ENCODE peak calls at places on chromosomes 11 and 22, in seven cellular contexts. I is spleen, Z is body of pancreas, P is IMR-90, D is Panc1, V is B cell, O is omental fat pad. K is an unnamed sample.
A peak's percentile ranks its signal among the peaks of the same experiment; 100 is the strongest.

GRCh38 chr22:30485362-30485988 is 13.7 kb upstream of the SEC14L3 start:
- DNase-seq in P (peak; percentile 33), O (peak; percentile 40), D (peak; percentile 25), V (peak; percentile 71), I (peak; percentile 86), Z (peak; percentile 69), K (peak; percentile 84)

GRCh38 chr22:35657571-35658312 is 9.5 kb downstream of the APOL6 start:
- DNase-seq in Z (no peak), V (no peak), O (no peak), I (no peak), P (no peak), D (no peak), K (no peak)

GRCh38 chr11:80925291-80925690 is 1484.5 kb upstream of the TENM4 start:
- DNase-seq in O (no peak), V (no peak), P (no peak), D (no peak), Z (no peak), I (no peak), K (no peak)

GRCh38 chr22:49554741-49555140 is 272.9 kb downstream of the BRD1 start:
- DNase-seq in I (peak; percentile 42), D (no peak), V (no peak), P (no peak), Z (no peak), O (no peak), K (no peak)

GRCh38 chr11:64110465-64111375 is 55.2 kb downstream of the MACROD1 start:
- DNase-seq in O (no peak), P (no peak), D (no peak), I (no peak), Z (no peak), V (no peak), K (no peak)

GRCh38 chr11:83127309-83127636 is 29.7 kb upstream of the PCF11 start:
- DNase-seq in P (no peak), D (no peak), V (no peak), O (no peak), I (no peak), Z (no peak), K (no peak)

GRCh38 chr11:6357222-6357621 is 33.1 kb upstream of the SMPD1 start:
- DNase-seq in D (no peak), O (peak; percentile 57), I (no peak), Z (no peak), V (no peak), P (peak; percentile 95), K (no peak)

GRCh38 chr11:7457211-7457610 is 28.1 kb upstream of the OLFML1 start:
- DNase-seq in D (no peak), Z (no peak), I (no peak), P (no peak), O (no peak), V (no peak), K (no peak)

GRCh38 chr11:62610814-62611704 is 1.5 kb downstream of the EML3 start:
- DNase-seq in I (peak; percentile 81), V (no peak), Z (no peak), D (no peak), P (no peak), O (no peak), K (no peak)

GRCh38 chr22:31081963-31082605 is 966 bp downstream of the SMTN start:
- DNase-seq in I (no peak), V (no peak), P (peak; percentile 62), Z (no peak), D (no peak), O (no peak), K (no peak)

GRCh38 chr11:93850585-93851018 is at the start of gene VSTM5:
- DNase-seq in V (no peak), I (no peak), D (no peak), P (no peak), Z (no peak), O (no peak), K (no peak)

GRCh38 chr22:30636226-30637077 is 871 bp downstream of the SLC35E4 start:
- DNase-seq in I (peak; percentile 84), D (no peak), Z (peak; percentile 45), V (no peak), P (no peak), O (no peak), K (no peak)

GRCh38 chr22:24115247-24116207 is 65.8 kb upstream of the SUSD2 start:
- DNase-seq in Z (no peak), I (no peak), O (no peak), D (no peak), V (no peak), P (no peak), K (no peak)

GRCh38 chr11:71342116-71342515 is 89.7 kb upstream of the SHANK2 start:
- DNase-seq in O (no peak), I (peak; percentile 31), V (no peak), D (no peak), P (peak; percentile 77), Z (no peak), K (no peak)

GRCh38 chr22:43867839-43868652 is 5.7 kb upstream of the SULT4A1 start:
- DNase-seq in Z (peak; percentile 56), O (no peak), V (no peak), D (no peak), I (peak; percentile 75), P (peak; percentile 73), K (peak; percentile 26)

GRCh38 chr11:124807660-124808270 is 7.6 kb upstream of the MSANTD2 start:
- DNase-seq in O (no peak), V (no peak), Z (no peak), D (no peak), P (no peak), I (no peak), K (no peak)

GRCh38 chr11:62652156-62653006 is 721 bp downstream of the INTS5 start:
- DNase-seq in P (no peak), I (peak; percentile 25), V (no peak), Z (no peak), O (no peak), D (no peak), K (no peak)

GRCh38 chr22:38864361-38865191 is 7.4 kb downstream of the CBX6 start:
- DNase-seq in V (no peak), I (peak; percentile 81), P (no peak), Z (peak; percentile 54), O (peak; percentile 21), D (no peak), K (no peak)

GRCh38 chr11:130806746-130807145 is 109.5 kb downstream of the SNX19 start:
- DNase-seq in Z (no peak), V (no peak), O (no peak), I (no peak), P (no peak), D (no peak), K (no peak)

GRCh38 chr11:57700425-57700824 is 11.6 kb downstream of the MED19 start:
- DNase-seq in P (no peak), V (no peak), I (no peak), Z (no peak), O (no peak), D (no peak), K (no peak)
- TF ChIP-seq CTCF in P (no peak), V (no peak), I (no peak), Z (no peak), O (no peak), D (no peak), K (no peak)

DNA sequence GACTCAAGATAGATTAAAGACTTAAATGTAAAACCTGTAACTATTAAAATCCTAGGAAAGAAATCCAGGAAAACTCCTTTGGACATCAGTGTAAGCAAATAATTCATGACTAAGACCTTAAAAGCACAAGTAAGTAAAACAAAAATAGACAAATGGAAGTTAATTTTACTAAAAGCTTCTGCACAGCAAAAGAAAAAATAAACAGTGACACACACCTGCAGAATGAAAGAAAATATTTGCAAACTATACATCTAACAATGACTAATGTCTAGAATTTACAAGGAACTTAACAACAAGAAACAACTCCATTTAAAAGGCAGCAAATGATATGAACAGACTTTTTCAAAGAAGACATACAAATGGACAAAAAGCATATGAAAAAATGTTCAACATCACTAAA is 359.1 kb downstream of the LUZP2 start:
- DNase-seq in P (peak; percentile 17), I (no peak), D (no peak), Z (no peak), O (no peak), V (no peak), K (no peak)
- TF ChIP-seq CTCF in P (no peak), I (no peak), D (no peak), Z (no peak), O (no peak), V (no peak), K (no peak)

GRCh38 chr11:79705648-79706047 is 264.8 kb upstream of the TENM4 start:
- DNase-seq in D (no peak), I (no peak), P (no peak), Z (no peak), V (no peak), O (no peak), K (no peak)

DNA sequence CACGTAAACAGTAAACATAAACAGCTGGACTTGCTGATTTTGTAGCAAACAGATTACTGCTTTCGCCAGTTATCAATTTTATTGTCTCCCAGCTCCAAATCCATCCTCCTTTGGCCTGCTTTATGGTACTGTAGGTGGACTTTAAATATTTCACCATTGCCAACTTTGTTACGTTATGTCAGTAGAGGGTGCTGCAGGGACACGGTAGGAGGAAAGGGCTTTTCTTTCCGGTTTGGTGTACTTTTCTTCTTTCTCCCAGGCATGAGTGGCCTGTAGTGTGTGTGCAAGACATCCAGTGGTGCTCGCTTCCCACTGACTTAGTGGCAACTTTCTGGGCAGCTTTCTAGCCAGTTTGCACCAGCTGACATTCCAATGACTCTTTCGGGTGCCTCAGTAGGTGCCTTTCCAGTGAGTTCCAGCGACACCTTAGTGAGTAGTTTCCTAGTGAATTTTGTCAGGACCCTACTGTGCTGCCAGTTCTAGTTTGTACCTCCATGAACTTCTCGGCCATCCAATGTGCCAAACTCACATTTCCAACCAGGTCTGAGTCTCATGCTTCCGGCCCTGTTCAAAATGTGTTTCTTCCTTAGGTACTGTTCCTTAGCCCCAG is 267.6 kb upstream of the TENM4 start:
- DNase-seq in Z (no peak), P (peak; percentile 50), O (no peak), D (peak; percentile 35), I (no peak), V (no peak), K (peak; percentile 3)
- TF ChIP-seq CTCF in Z (peak; percentile 29), P (peak; percentile 76), O (no peak), D (peak; percentile 81), I (no peak), V (no peak), K (peak; percentile 23)

GRCh38 chr11:106233191-106233590 is 155.7 kb downstream of the AASDHPPT start:
- DNase-seq in V (no peak), O (no peak), D (no peak), Z (no peak), P (no peak), I (no peak), K (no peak)

GRCh38 chr11:106234794-106235193 is 157.3 kb downstream of the AASDHPPT start:
- DNase-seq in O (no peak), P (no peak), V (no peak), D (no peak), I (no peak), Z (no peak), K (no peak)

GRCh38 chr11:106228996-106229395 is 151.5 kb downstream of the AASDHPPT start:
- DNase-seq in D (no peak), P (no peak), Z (no peak), O (no peak), V (no peak), I (no peak), K (no peak)

GRCh38 chr11:106236295-106236694 is 158.8 kb downstream of the AASDHPPT start:
- DNase-seq in D (no peak), I (no peak), O (no peak), P (no peak), V (no peak), Z (no peak), K (no peak)

DNA sequence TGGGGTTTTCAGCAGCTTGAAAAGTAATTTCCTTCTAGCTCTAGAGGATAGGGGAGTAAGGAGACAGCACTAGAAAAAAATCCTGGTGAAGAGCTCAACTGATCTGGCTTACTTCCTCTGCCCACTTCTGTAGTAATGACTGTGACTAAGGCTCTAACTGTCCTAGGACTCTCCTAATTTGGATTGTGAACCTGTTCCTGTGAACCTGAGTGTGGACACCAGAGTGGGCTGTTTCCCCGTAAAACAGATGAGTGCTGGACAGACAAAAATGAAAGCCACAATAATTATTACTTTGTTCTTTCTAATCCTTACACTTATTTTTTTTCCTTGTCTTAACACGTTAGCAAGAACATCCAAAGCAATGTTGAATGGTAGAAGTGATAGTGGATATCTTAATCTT is 154.1 kb downstream of the AASDHPPT start:
- DNase-seq in O (no peak), I (no peak), V (no peak), Z (peak; percentile 29), D (no peak), P (peak; percentile 13), K (no peak)
- TF ChIP-seq CTCF in O (no peak), I (no peak), V (no peak), Z (peak; percentile 40), D (peak; percentile 14), P (peak; percentile 36), K (no peak)

K was measured in A549.